ENCODE peak calls at places on chromosome 13, in eight cellular contexts. P, L, N, R, W, D, K and T are unnamed samples.

GRCh38 chr13:94798738-94799137 is 86.4 kb upstream of the SOX21 start:
- DNase-seq in D (no peak), K (no peak), P (no peak), L (peak; percentile 18), N (no peak), R (no peak), W (no peak), T (no peak)

GRCh38 chr13:97423300-97424045 is 10.5 kb upstream of the RAP2A start:
- DNase-seq in R (no peak), L (no peak), W (no peak), D (no peak), P (no peak), N (no peak), K (no peak), T (no peak)

GRCh38 chr13:89982406-89983085 is 1364.9 kb upstream of the MIR17HG start:
- DNase-seq in D (no peak), W (no peak), L (peak; percentile 59), K (no peak), R (no peak), N (no peak), P (no peak), T (no peak)

GRCh38 chr13:28408235-28408848 is 86.6 kb downstream of the FLT1 start:
- DNase-seq in P (no peak), L (no peak), K (no peak), N (no peak), R (no peak), W (no peak), D (peak; percentile 36), T (no peak)

GRCh38 chr13:62129000-62129551 is 713.4 kb upstream of the PCDH20 start:
- DNase-seq in D (no peak), K (no peak), P (no peak), L (no peak), W (no peak), N (no peak), R (no peak), T (no peak)

GRCh38 chr13:51663980-51664957 is 80.0 kb downstream of the WDFY2 start:
- DNase-seq in P (no peak), W (no peak), N (no peak), D (peak; percentile 56), K (no peak), L (no peak), R (peak; percentile 25), T (no peak)

GRCh38 chr13:33935969-33936368 is 118.0 kb downstream of the RFC3 start:
- DNase-seq in K (no peak), N (no peak), R (no peak), L (no peak), P (no peak), D (no peak), W (no peak), T (no peak)

GRCh38 chr13:75798353-75799245 is 162.5 kb downstream of the LMO7 start:
- DNase-seq in K (no peak), W (no peak), L (peak; percentile 73), R (peak; percentile 85), N (peak; percentile 65), P (no peak), D (no peak), T (no peak)

GRCh38 chr13:36130542-36131214 is 504 bp downstream of the DCLK1 start:
- DNase-seq in W (peak; percentile 37), L (no peak), D (peak; percentile 41), N (no peak), K (peak; percentile 35), R (no peak), P (peak; percentile 76), T (no peak)

GRCh38 chr13:92941167-92941566 is 285.4 kb upstream of the GPC6 start:
- DNase-seq in W (no peak), R (no peak), D (no peak), N (no peak), L (peak; percentile 78), K (no peak), P (no peak), T (no peak)

GRCh38 chr13:98293103-98293502 is 116.0 kb upstream of the RNF113B start:
- DNase-seq in L (no peak), K (no peak), R (peak; percentile 9), W (no peak), D (no peak), N (no peak), P (no peak), T (no peak)

GRCh38 chr13:39565036-39565949 is 37.7 kb downstream of the LHFPL6 start:
- DNase-seq in K (no peak), D (peak; percentile 37), R (peak; percentile 82), P (peak; percentile 19), W (no peak), N (peak; percentile 95), L (peak; percentile 98), T (peak; percentile 77)

GRCh38 chr13:27405521-27406134 is 18.8 kb upstream of the GTF3A start:
- DNase-seq in W (no peak), L (no peak), K (no peak), P (no peak), D (no peak), N (no peak), R (peak; percentile 26), T (no peak)

GRCh38 chr13:48818495-48818961 is 157.2 kb upstream of the FNDC3A start:
- DNase-seq in R (peak; percentile 82), L (peak; percentile 97), N (peak; percentile 98), K (no peak), D (no peak), W (no peak), P (no peak), T (peak; percentile 87)

GRCh38 chr13:23921451-23921888 is 24.2 kb upstream of the C1QTNF9B start:
- DNase-seq in R (peak; percentile 72), P (peak; percentile 58), L (peak; percentile 73), K (no peak), W (peak; percentile 39), D (no peak), N (peak; percentile 66), T (peak; percentile 70)

GRCh38 chr13:102965802-102966201 is 100.4 kb downstream of the SLC10A2 start:
- DNase-seq in P (no peak), W (no peak), R (no peak), N (no peak), D (no peak), K (no peak), L (no peak), T (no peak)

GRCh38 chr13:31090921-31091624 is 70.6 kb downstream of the HSPH1 start:
- DNase-seq in N (peak; percentile 25), P (no peak), D (peak; percentile 16), R (no peak), L (peak; percentile 23), K (no peak), W (no peak), T (no peak)

GRCh38 chr13:27362064-27362751 is 62.2 kb upstream of the GTF3A start:
- DNase-seq in R (peak; percentile 88), K (peak; percentile 86), N (peak; percentile 71), D (peak; percentile 93), W (peak; percentile 86), L (peak; percentile 66), P (peak; percentile 95), T (no peak)

GRCh38 chr13:32889986-32890565 is 126.1 kb upstream of the KL start:
- DNase-seq in W (no peak), K (no peak), R (peak; percentile 38), N (no peak), L (peak; percentile 74), D (no peak), P (no peak), T (no peak)

DNA sequence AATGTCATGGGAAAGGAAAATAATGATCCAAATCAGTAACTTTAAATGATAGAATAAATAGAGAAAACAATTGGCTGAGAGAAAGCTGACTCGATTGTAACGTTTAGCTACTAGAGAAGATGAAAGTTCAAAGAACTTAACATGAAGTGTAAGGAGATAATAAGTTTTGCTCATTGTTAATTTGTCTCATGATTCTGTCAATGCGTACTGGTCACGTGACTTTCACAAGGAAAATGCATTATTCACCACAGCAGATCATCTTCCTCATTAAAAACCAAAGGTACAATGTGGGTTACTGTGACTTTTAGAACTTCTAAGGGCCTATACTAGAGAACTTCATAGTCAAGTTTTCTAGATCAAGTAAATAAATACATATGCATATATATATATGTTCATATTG is 1207.2 kb downstream of the EFNB2 start:
- DNase-seq in K (no peak), P (no peak), N (no peak), L (no peak), R (no peak), W (no peak), D (no peak), T (no peak)
- H3K4me3 ChIP-seq in K (no peak overlapping the region), P (no peak overlapping the region), N (no peak overlapping the region), L (no peak overlapping the region), R (no peak overlapping the region), W (no peak overlapping the region), D (no peak overlapping the region), T (no peak overlapping the region)

DNA sequence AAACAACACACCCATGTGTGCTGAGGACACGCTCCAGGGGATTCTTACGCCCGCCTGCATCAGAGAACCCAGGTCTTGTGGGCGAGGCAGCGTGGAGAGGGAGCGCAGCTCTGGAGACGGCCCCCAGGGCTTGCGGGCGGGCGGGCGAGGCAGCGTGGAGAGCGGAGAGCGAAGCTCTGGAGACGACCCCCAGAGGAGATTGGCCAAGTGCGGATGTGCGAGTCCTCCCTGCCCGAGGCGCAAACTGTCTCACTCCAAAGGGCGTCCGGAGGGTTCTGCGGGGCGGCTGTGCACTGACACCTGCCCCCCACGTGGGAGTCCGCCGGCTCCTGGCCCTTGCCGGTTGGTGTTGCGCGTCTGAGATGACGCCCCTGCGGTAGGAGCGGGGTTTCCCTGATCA is 39.8 kb downstream of the MCF2L start:
- DNase-seq in K (no peak), P (no peak), N (no peak), D (no peak), L (no peak), R (no peak), W (no peak), T (no peak)
- H3K27me3 ChIP-seq in K (no peaks in the 10 kb centered on the region), P (no peaks in the 10 kb centered on the region), N (peaks cover 25% of the 10 kb centered on the region), D (no peaks in the 10 kb centered on the region), L (no peaks in the 10 kb centered on the region), R (no peaks in the 10 kb centered on the region), W (no peaks in the 10 kb centered on the region), T (peaks cover 19% of the 10 kb centered on the region)

GRCh38 chr13:66577358-66577757 is 652.8 kb downstream of the PCDH9 start:
- DNase-seq in P (no peak), K (no peak), L (no peak), W (no peak), N (no peak), D (no peak), R (no peak), T (no peak)

GRCh38 chr13:66574606-66575005 is 655.5 kb downstream of the PCDH9 start:
- DNase-seq in W (no peak), R (no peak), N (peak; percentile 48), P (no peak), L (peak; percentile 69), K (no peak), D (no peak), T (no peak)

GRCh38 chr13:66581691-66582090 is 648.4 kb downstream of the PCDH9 start:
- DNase-seq in L (no peak), N (no peak), D (no peak), W (no peak), K (no peak), P (no peak), R (no peak), T (no peak)

GRCh38 chr13:66576381-66576780 is 653.8 kb downstream of the PCDH9 start:
- DNase-seq in P (no peak), N (no peak), W (no peak), D (no peak), L (no peak), K (no peak), R (no peak), T (no peak)

GRCh38 chr13:66578305-66578704 is 651.8 kb downstream of the PCDH9 start:
- DNase-seq in L (peak; percentile 20), R (no peak), D (no peak), P (no peak), K (no peak), N (peak; percentile 26), W (no peak), T (no peak)
- H3K4me3 ChIP-seq in L (no peak overlapping the region), R (no peak overlapping the region), D (no peak overlapping the region), P (no peak overlapping the region), K (no peak overlapping the region), N (no peak overlapping the region), W (no peak overlapping the region), T (no peak overlapping the region)

GRCh38 chr13:109146393-109146792 is 517.0 kb downstream of the MYO16 start:
- DNase-seq in R (no peak), N (no peak), P (no peak), L (no peak), D (no peak), W (no peak), K (no peak), T (no peak)
- H3K27me3 ChIP-seq in R (no peaks in the 10 kb centered on the region), N (peaks cover 7% of the 10 kb centered on the region), P (no peaks in the 10 kb centered on the region), L (no peaks in the 10 kb centered on the region), D (no peaks in the 10 kb centered on the region), W (no peaks in the 10 kb centered on the region), K (no peaks in the 10 kb centered on the region), T (no peaks in the 10 kb centered on the region)